ENCODE peak calls at places on chromosomes 13 and 19, in five cellular contexts. One of them, this sample, is unnamed.

GRCh38 chr13:40388617-40389016 is 277.8 kb downstream of the FOXO1 start:
- DNase-seq in activated CD8-positive, alpha-beta memory T cell treated with anti-CD3 and anti-CD28 coated beads, Interleukin-2, amount 50 U/mL, for 48 hours: peak
- DNase-seq in activated T-cell treated with anti-CD3 and anti-CD28 coated beads, Interleukin-2, amount 50 U/mL, for 72 hours: peak
- DNase-seq in HL-60: no peak
- DNase-seq in fibroblast of mammary gland: no peak
- DNase-seq in this sample: peak

GRCh38 chr19:16801599-16801998 is 27.6 kb upstream of the SIN3B start:
- DNase-seq in HL-60: no peak
- DNase-seq in activated CD8-positive, alpha-beta memory T cell treated with anti-CD3 and anti-CD28 coated beads, Interleukin-2, amount 50 U/mL, for 48 hours: no peak
- DNase-seq in activated T-cell treated with anti-CD3 and anti-CD28 coated beads, Interleukin-2, amount 50 U/mL, for 72 hours: no peak
- DNase-seq in fibroblast of mammary gland: peak
- DNase-seq in this sample: peak

GRCh38 chr13:101916108-101916757 is 463.8 kb downstream of the ITGBL1 start:
- DNase-seq in HL-60: no peak
- DNase-seq in fibroblast of mammary gland: peak
- DNase-seq in activated T-cell treated with anti-CD3 and anti-CD28 coated beads, Interleukin-2, amount 50 U/mL, for 72 hours: no peak
- DNase-seq in activated CD8-positive, alpha-beta memory T cell treated with anti-CD3 and anti-CD28 coated beads, Interleukin-2, amount 50 U/mL, for 48 hours: no peak
- DNase-seq in this sample: peak

GRCh38 chr19:781800-782194 is 15.5 kb upstream of the PTBP1 start:
- DNase-seq in activated T-cell treated with anti-CD3 and anti-CD28 coated beads, Interleukin-2, amount 50 U/mL, for 72 hours: no peak
- DNase-seq in activated CD8-positive, alpha-beta memory T cell treated with anti-CD3 and anti-CD28 coated beads, Interleukin-2, amount 50 U/mL, for 48 hours: no peak
- DNase-seq in fibroblast of mammary gland: no peak
- DNase-seq in HL-60: no peak
- DNase-seq in this sample: no peak

GRCh38 chr13:37599509-37599908 is 941 bp upstream of the POSTN start:
- DNase-seq in activated T-cell treated with anti-CD3 and anti-CD28 coated beads, Interleukin-2, amount 50 U/mL, for 72 hours: no peak
- DNase-seq in HL-60: no peak
- DNase-seq in fibroblast of mammary gland: no peak
- DNase-seq in activated CD8-positive, alpha-beta memory T cell treated with anti-CD3 and anti-CD28 coated beads, Interleukin-2, amount 50 U/mL, for 48 hours: no peak
- DNase-seq in this sample: no peak

GRCh38 chr13:26719356-26719945 is 41.1 kb downstream of the GPR12 start:
- DNase-seq in activated T-cell treated with anti-CD3 and anti-CD28 coated beads, Interleukin-2, amount 50 U/mL, for 72 hours: no peak
- DNase-seq in HL-60: peak
- DNase-seq in fibroblast of mammary gland: no peak
- DNase-seq in activated CD8-positive, alpha-beta memory T cell treated with anti-CD3 and anti-CD28 coated beads, Interleukin-2, amount 50 U/mL, for 48 hours: no peak
- DNase-seq in this sample: peak

GRCh38 chr19:20928371-20928770 is 5.3 kb downstream of the ZNF85 start:
- DNase-seq in activated CD8-positive, alpha-beta memory T cell treated with anti-CD3 and anti-CD28 coated beads, Interleukin-2, amount 50 U/mL, for 48 hours: no peak
- DNase-seq in activated T-cell treated with anti-CD3 and anti-CD28 coated beads, Interleukin-2, amount 50 U/mL, for 72 hours: no peak
- DNase-seq in fibroblast of mammary gland: peak
- DNase-seq in HL-60: no peak
- DNase-seq in this sample: peak

GRCh38 chr13:39777527-39778061 is 122.1 kb downstream of the COG6 start:
- DNase-seq in activated T-cell treated with anti-CD3 and anti-CD28 coated beads, Interleukin-2, amount 50 U/mL, for 72 hours: peak
- DNase-seq in activated CD8-positive, alpha-beta memory T cell treated with anti-CD3 and anti-CD28 coated beads, Interleukin-2, amount 50 U/mL, for 48 hours: peak
- DNase-seq in HL-60: peak
- DNase-seq in fibroblast of mammary gland: peak
- DNase-seq in this sample: peak

GRCh38 chr19:5913739-5914357 is at the start of gene CAPS:
- DNase-seq in activated CD8-positive, alpha-beta memory T cell treated with anti-CD3 and anti-CD28 coated beads, Interleukin-2, amount 50 U/mL, for 48 hours: no peak
- DNase-seq in HL-60: no peak
- DNase-seq in activated T-cell treated with anti-CD3 and anti-CD28 coated beads, Interleukin-2, amount 50 U/mL, for 72 hours: no peak
- DNase-seq in fibroblast of mammary gland: peak
- DNase-seq in this sample: peak

GRCh38 chr19:8334458-8335342 is 8.4 kb downstream of the KANK3 start:
- DNase-seq in HL-60: no peak
- DNase-seq in activated T-cell treated with anti-CD3 and anti-CD28 coated beads, Interleukin-2, amount 50 U/mL, for 72 hours: peak
- DNase-seq in fibroblast of mammary gland: peak
- DNase-seq in activated CD8-positive, alpha-beta memory T cell treated with anti-CD3 and anti-CD28 coated beads, Interleukin-2, amount 50 U/mL, for 48 hours: peak
- DNase-seq in this sample: peak

GRCh38 chr19:7366701-7367420 is 18.1 kb downstream of the ARHGEF18 start:
- DNase-seq in fibroblast of mammary gland: peak
- DNase-seq in activated T-cell treated with anti-CD3 and anti-CD28 coated beads, Interleukin-2, amount 50 U/mL, for 72 hours: peak
- DNase-seq in activated CD8-positive, alpha-beta memory T cell treated with anti-CD3 and anti-CD28 coated beads, Interleukin-2, amount 50 U/mL, for 48 hours: no peak
- DNase-seq in HL-60: no peak
- DNase-seq in this sample: no peak

GRCh38 chr13:84649853-84650252 is 767.6 kb upstream of the SLITRK1 start:
- DNase-seq in HL-60: no peak
- DNase-seq in fibroblast of mammary gland: peak
- DNase-seq in activated CD8-positive, alpha-beta memory T cell treated with anti-CD3 and anti-CD28 coated beads, Interleukin-2, amount 50 U/mL, for 48 hours: no peak
- DNase-seq in activated T-cell treated with anti-CD3 and anti-CD28 coated beads, Interleukin-2, amount 50 U/mL, for 72 hours: no peak
- DNase-seq in this sample: no peak

GRCh38 chr13:45142440-45143345 is 22.4 kb downstream of the GTF2F2 start:
- DNase-seq in activated CD8-positive, alpha-beta memory T cell treated with anti-CD3 and anti-CD28 coated beads, Interleukin-2, amount 50 U/mL, for 48 hours: no peak
- DNase-seq in fibroblast of mammary gland: peak
- DNase-seq in activated T-cell treated with anti-CD3 and anti-CD28 coated beads, Interleukin-2, amount 50 U/mL, for 72 hours: no peak
- DNase-seq in HL-60: no peak
- DNase-seq in this sample: peak

GRCh38 chr13:37960427-37960826 is 90.9 kb upstream of the TRPC4 start:
- DNase-seq in fibroblast of mammary gland: no peak
- DNase-seq in activated T-cell treated with anti-CD3 and anti-CD28 coated beads, Interleukin-2, amount 50 U/mL, for 72 hours: no peak
- DNase-seq in activated CD8-positive, alpha-beta memory T cell treated with anti-CD3 and anti-CD28 coated beads, Interleukin-2, amount 50 U/mL, for 48 hours: no peak
- DNase-seq in HL-60: no peak
- DNase-seq in this sample: no peak

GRCh38 chr13:27541386-27541785 is 78.9 kb downstream of the LNX2 start:
- DNase-seq in activated CD8-positive, alpha-beta memory T cell treated with anti-CD3 and anti-CD28 coated beads, Interleukin-2, amount 50 U/mL, for 48 hours: no peak
- DNase-seq in HL-60: no peak
- DNase-seq in fibroblast of mammary gland: no peak
- DNase-seq in activated T-cell treated with anti-CD3 and anti-CD28 coated beads, Interleukin-2, amount 50 U/mL, for 72 hours: no peak
- DNase-seq in this sample: peak

GRCh38 chr19:8849232-8849631 is 17.1 kb downstream of the MBD3L1 start:
- DNase-seq in activated CD8-positive, alpha-beta memory T cell treated with anti-CD3 and anti-CD28 coated beads, Interleukin-2, amount 50 U/mL, for 48 hours: no peak
- DNase-seq in activated T-cell treated with anti-CD3 and anti-CD28 coated beads, Interleukin-2, amount 50 U/mL, for 72 hours: no peak
- DNase-seq in fibroblast of mammary gland: no peak
- DNase-seq in HL-60: no peak
- DNase-seq in this sample: no peak

GRCh38 chr13:23567792-23568480 is 2.3 kb upstream of the TNFRSF19 start:
- DNase-seq in fibroblast of mammary gland: no peak
- DNase-seq in HL-60: no peak
- DNase-seq in activated T-cell treated with anti-CD3 and anti-CD28 coated beads, Interleukin-2, amount 50 U/mL, for 72 hours: no peak
- DNase-seq in activated CD8-positive, alpha-beta memory T cell treated with anti-CD3 and anti-CD28 coated beads, Interleukin-2, amount 50 U/mL, for 48 hours: no peak
- DNase-seq in this sample: no peak

GRCh38 chr13:25691654-25692053 is 319.9 kb downstream of the ATP8A2 start:
- DNase-seq in fibroblast of mammary gland: no peak
- DNase-seq in activated T-cell treated with anti-CD3 and anti-CD28 coated beads, Interleukin-2, amount 50 U/mL, for 72 hours: no peak
- DNase-seq in HL-60: no peak
- DNase-seq in activated CD8-positive, alpha-beta memory T cell treated with anti-CD3 and anti-CD28 coated beads, Interleukin-2, amount 50 U/mL, for 48 hours: no peak
- DNase-seq in this sample: no peak

GRCh38 chr13:35139591-35139990 is 197.5 kb downstream of the NBEA start:
- DNase-seq in fibroblast of mammary gland: peak
- DNase-seq in HL-60: no peak
- DNase-seq in activated T-cell treated with anti-CD3 and anti-CD28 coated beads, Interleukin-2, amount 50 U/mL, for 72 hours: no peak
- DNase-seq in activated CD8-positive, alpha-beta memory T cell treated with anti-CD3 and anti-CD28 coated beads, Interleukin-2, amount 50 U/mL, for 48 hours: no peak
- DNase-seq in this sample: peak

GRCh38 chr13:49935171-49936084 is 712 bp downstream of the SPRYD7 start:
- DNase-seq in activated T-cell treated with anti-CD3 and anti-CD28 coated beads, Interleukin-2, amount 50 U/mL, for 72 hours: peak
- DNase-seq in fibroblast of mammary gland: peak
- DNase-seq in HL-60: peak
- DNase-seq in activated CD8-positive, alpha-beta memory T cell treated with anti-CD3 and anti-CD28 coated beads, Interleukin-2, amount 50 U/mL, for 48 hours: peak
- DNase-seq in this sample: peak

GRCh38 chr19:44113784-44114390 is 688 bp downstream of the ZNF225 start:
- DNase-seq in activated CD8-positive, alpha-beta memory T cell treated with anti-CD3 and anti-CD28 coated beads, Interleukin-2, amount 50 U/mL, for 48 hours: peak
- DNase-seq in HL-60: peak
- DNase-seq in fibroblast of mammary gland: no peak
- DNase-seq in activated T-cell treated with anti-CD3 and anti-CD28 coated beads, Interleukin-2, amount 50 U/mL, for 72 hours: no peak
- DNase-seq in this sample: no peak

GRCh38 chr19:4140237-4140711 is 13.2 kb upstream of the CREB3L3 start:
- DNase-seq in activated T-cell treated with anti-CD3 and anti-CD28 coated beads, Interleukin-2, amount 50 U/mL, for 72 hours: peak
- DNase-seq in fibroblast of mammary gland: peak
- DNase-seq in activated CD8-positive, alpha-beta memory T cell treated with anti-CD3 and anti-CD28 coated beads, Interleukin-2, amount 50 U/mL, for 48 hours: peak
- DNase-seq in HL-60: peak
- DNase-seq in this sample: peak

This sample was measured in fibroblast of villous mesenchyme.